ENCODE peak calls at places on chromosomes 13 and 19, in nine cellular contexts. D is thoracic aorta; Y is HS-5; P is mucosa of descending colon; G is activated B cell treated with CpG ODN at 0.5 μM for 24 hours; E is stimulated activated CD4-positive, alpha-beta T cell treated with anti-CD3 and anti-CD28 coated beads, Interleukin-15, amount 100 ng/mL, for 1 hour; M is T1000; O is stimulated activated CD8-positive, alpha-beta memory T cell treated with anti-CD3 and anti-CD28 coated beads, Interleukin-2, amount 100 ng/mL, for 48 hours; I is nucleus accumbens. H is an unnamed sample.

GRCh38 chr13:48097793-48098192 is 2.9 kb upstream of the MED4 start:
- DNase-seq in D (no peak), Y (no peak), P (no peak), G (no peak), E (no peak), M (no peak), O (no peak), I (no peak), H (no peak)

GRCh38 chr19:21604351-21604926 is 99.0 kb downstream of the ZNF429 start:
- DNase-seq in D (no peak), Y (no peak), P (no peak), G (no peak), E (no peak), M (no peak), O (no peak), I (no peak), H (no peak)

GRCh38 chr13:111901301-111901905 is 165.5 kb upstream of the SOX1 start:
- DNase-seq in D (no peak), Y (no peak), P (no peak), G (no peak), E (no peak), M (no peak), O (no peak), I (no peak), H (no peak)

GRCh38 chr13:74045583-74045982 is 88.6 kb downstream of the KLF12 start:
- DNase-seq in D (no peak), Y (no peak), P (no peak), G (no peak), E (no peak), M (no peak), O (no peak), I (no peak), H (no peak)

GRCh38 chr13:113393572-113394503 is 29.9 kb upstream of the GRTP1 start:
- DNase-seq in D (no peak), Y (no peak), P (peak; percentile 86), G (peak; percentile 88), E (peak; percentile 80), M (peak; percentile 93), O (peak; percentile 77), I (peak; percentile 74), H (peak; percentile 79)

GRCh38 chr13:97967948-97968347 is 14.5 kb downstream of the IPO5 start:
- DNase-seq in D (no peak), Y (no peak), P (no peak), G (no peak), E (no peak), M (no peak), O (no peak), I (no peak), H (no peak)

GRCh38 chr19:38144667-38145066 is 79.4 kb downstream of the DPF1 start:
- DNase-seq in D (no peak), Y (no peak), P (no peak), G (no peak), E (no peak), M (no peak), O (no peak), I (no peak), H (no peak)

GRCh38 chr19:18202759-18203407 is 959 bp downstream of the RAB3A start:
- DNase-seq in D (no peak), Y (no peak), P (peak; percentile 77), G (peak; percentile 34), E (no peak), M (no peak), O (no peak), I (peak; percentile 15), H (peak; percentile 50)

GRCh38 chr19:45975296-45975695 is 1.6 kb upstream of the NOVA2 start:
- DNase-seq in D (no peak), Y (no peak), P (no peak), G (no peak), E (no peak), M (no peak), O (no peak), I (no peak), H (no peak)

GRCh38 chr13:113471844-113472243 is 18.6 kb upstream of the ADPRHL1 start:
- DNase-seq in D (no peak), Y (no peak), P (no peak), G (no peak), E (no peak), M (no peak), O (no peak), I (no peak), H (no peak)

GRCh38 chr13:21736926-21737325 is 66.1 kb downstream of the FGF9 start:
- DNase-seq in D (no peak), Y (no peak), P (no peak), G (no peak), E (no peak), M (no peak), O (no peak), I (no peak), H (no peak)

GRCh38 chr13:20462533-20462915 is 63.1 kb downstream of the CRYL1 start:
- DNase-seq in D (no peak), Y (no peak), P (no peak), G (no peak), E (no peak), M (no peak), O (no peak), I (no peak), H (no peak)

GRCh38 chr13:39110518-39111097 is 72.4 kb downstream of the NHLRC3 start:
- DNase-seq in D (no peak), Y (no peak), P (no peak), G (no peak), E (no peak), M (no peak), O (no peak), I (no peak), H (no peak)

GRCh38 chr13:30572859-30573275 is 44.9 kb upstream of the USPL1 start:
- DNase-seq in D (no peak), Y (no peak), P (no peak), G (no peak), E (no peak), M (no peak), O (no peak), I (peak; percentile 12), H (peak; percentile 67)

GRCh38 chr19:17522988-17523872 is 11.8 kb downstream of the PGLS start:
- DNase-seq in D (no peak), Y (no peak), P (peak; percentile 83), G (peak; percentile 79), E (no peak), M (no peak), O (peak; percentile 60), I (peak; percentile 6), H (peak; percentile 75)

GRCh38 chr13:108967371-108967770 is 338.0 kb downstream of the MYO16 start:
- DNase-seq in D (no peak), Y (no peak), P (no peak), G (no peak), E (no peak), M (no peak), O (no peak), I (no peak), H (no peak)

GRCh38 chr13:47865883-47866282 is 135.2 kb downstream of the SUCLA2 start:
- DNase-seq in D (no peak), Y (no peak), P (no peak), G (no peak), E (no peak), M (no peak), O (no peak), I (no peak), H (no peak)

H was measured in Ammon's horn.